ENCODE peak calls at places on chromosomes 2 and 18, in eight cellular contexts. One of them, this sample, is unnamed.

GRCh38 chr2:16537347-16537746 is 128.3 kb downstream of the CYRIA start:
- DNase-seq in endodermal cell: no peak
- DNase-seq in foreskin fibroblast: no peak
- DNase-seq in lower lobe of right lung: no peak
- DNase-seq in prostate gland: no peak
- DNase-seq in Panc1: no peak
- DNase-seq in heart left ventricle: no peak
- DNase-seq in osteoblast: no peak
- DNase-seq in this sample: no peak

GRCh38 chr18:2641638-2642037 is 13.9 kb upstream of the SMCHD1 start:
- DNase-seq in osteoblast: no peak
- DNase-seq in lower lobe of right lung: no peak
- DNase-seq in endodermal cell: no peak
- DNase-seq in prostate gland: no peak
- DNase-seq in heart left ventricle: no peak
- DNase-seq in Panc1: no peak
- DNase-seq in foreskin fibroblast: no peak
- DNase-seq in this sample: no peak

GRCh38 chr18:413263-413662 is 87.2 kb downstream of the COLEC12 start:
- DNase-seq in Panc1: no peak
- DNase-seq in prostate gland: no peak
- DNase-seq in foreskin fibroblast: no peak
- DNase-seq in heart left ventricle: no peak
- DNase-seq in lower lobe of right lung: no peak
- DNase-seq in endodermal cell: no peak
- DNase-seq in osteoblast: no peak
- DNase-seq in this sample: peak

GRCh38 chr18:79495591-79496071 is 99.9 kb downstream of the NFATC1 start:
- DNase-seq in lower lobe of right lung: peak
- DNase-seq in foreskin fibroblast: no peak
- DNase-seq in heart left ventricle: no peak
- DNase-seq in endodermal cell: no peak
- DNase-seq in osteoblast: peak
- DNase-seq in Panc1: no peak
- DNase-seq in prostate gland: no peak
- DNase-seq in this sample: no peak

GRCh38 chr18:45222200-45222599 is 393.1 kb upstream of the SLC14A2 start:
- DNase-seq in endodermal cell: no peak
- DNase-seq in Panc1: no peak
- DNase-seq in lower lobe of right lung: no peak
- DNase-seq in osteoblast: no peak
- DNase-seq in foreskin fibroblast: no peak
- DNase-seq in prostate gland: no peak
- DNase-seq in heart left ventricle: no peak
- DNase-seq in this sample: peak

GRCh38 chr2:151827564-151828142 is 568 bp downstream of the ARL5A start:
- DNase-seq in foreskin fibroblast: no peak
- DNase-seq in lower lobe of right lung: no peak
- DNase-seq in heart left ventricle: peak
- DNase-seq in Panc1: no peak
- DNase-seq in prostate gland: peak
- DNase-seq in endodermal cell: peak
- DNase-seq in osteoblast: peak
- DNase-seq in this sample: peak

GRCh38 chr2:101820519-101820918 is 123.0 kb downstream of the MAP4K4 start:
- DNase-seq in osteoblast: no peak
- DNase-seq in endodermal cell: no peak
- DNase-seq in prostate gland: no peak
- DNase-seq in foreskin fibroblast: peak
- DNase-seq in Panc1: no peak
- DNase-seq in lower lobe of right lung: no peak
- DNase-seq in heart left ventricle: peak
- DNase-seq in this sample: peak

GRCh38 chr18:42706029-42706608 is 409.4 kb downstream of the RIT2 start:
- DNase-seq in endodermal cell: no peak
- DNase-seq in prostate gland: no peak
- DNase-seq in osteoblast: no peak
- DNase-seq in lower lobe of right lung: no peak
- DNase-seq in foreskin fibroblast: no peak
- DNase-seq in heart left ventricle: no peak
- DNase-seq in Panc1: no peak
- DNase-seq in this sample: no peak

GRCh38 chr2:58447586-58447985 is 206.5 kb upstream of the FANCL start:
- DNase-seq in Panc1: no peak
- DNase-seq in lower lobe of right lung: no peak
- DNase-seq in osteoblast: no peak
- DNase-seq in heart left ventricle: no peak
- DNase-seq in prostate gland: no peak
- DNase-seq in endodermal cell: no peak
- DNase-seq in foreskin fibroblast: no peak
- DNase-seq in this sample: no peak

GRCh38 chr2:118168606-118169005 is 80.3 kb downstream of the INSIG2 start:
- DNase-seq in endodermal cell: no peak
- DNase-seq in foreskin fibroblast: no peak
- DNase-seq in prostate gland: no peak
- DNase-seq in Panc1: no peak
- DNase-seq in osteoblast: no peak
- DNase-seq in heart left ventricle: no peak
- DNase-seq in lower lobe of right lung: no peak
- DNase-seq in this sample: peak

GRCh38 chr2:210443527-210443926 is 33.0 kb downstream of the LANCL1 start:
- DNase-seq in prostate gland: no peak
- DNase-seq in lower lobe of right lung: no peak
- DNase-seq in osteoblast: no peak
- DNase-seq in Panc1: no peak
- DNase-seq in endodermal cell: no peak
- DNase-seq in foreskin fibroblast: no peak
- DNase-seq in heart left ventricle: no peak
- DNase-seq in this sample: no peak

GRCh38 chr18:74589021-74589420 is 8.6 kb upstream of the ZNF407 start:
- DNase-seq in endodermal cell: no peak
- DNase-seq in prostate gland: no peak
- DNase-seq in osteoblast: no peak
- DNase-seq in foreskin fibroblast: no peak
- DNase-seq in Panc1: no peak
- DNase-seq in heart left ventricle: no peak
- DNase-seq in lower lobe of right lung: peak
- DNase-seq in this sample: no peak

GRCh38 chr18:67510831-67511230 is 5.7 kb downstream of the DSEL start:
- DNase-seq in foreskin fibroblast: no peak
- DNase-seq in heart left ventricle: no peak
- DNase-seq in osteoblast: no peak
- DNase-seq in lower lobe of right lung: no peak
- DNase-seq in endodermal cell: no peak
- DNase-seq in prostate gland: no peak
- DNase-seq in Panc1: no peak
- DNase-seq in this sample: no peak

GRCh38 chr2:200000444-200001163 is 45.2 kb downstream of the MAIP1 start:
- DNase-seq in osteoblast: no peak
- DNase-seq in foreskin fibroblast: no peak
- DNase-seq in endodermal cell: no peak
- DNase-seq in Panc1: no peak
- DNase-seq in lower lobe of right lung: no peak
- DNase-seq in heart left ventricle: no peak
- DNase-seq in prostate gland: no peak
- DNase-seq in this sample: no peak

GRCh38 chr2:227511239-227511930 is 39.4 kb downstream of the AGFG1 start:
- DNase-seq in endodermal cell: no peak
- DNase-seq in foreskin fibroblast: no peak
- DNase-seq in heart left ventricle: no peak
- DNase-seq in prostate gland: no peak
- DNase-seq in lower lobe of right lung: no peak
- DNase-seq in osteoblast: no peak
- DNase-seq in Panc1: no peak
- DNase-seq in this sample: no peak

GRCh38 chr2:68726608-68727367 is 7.8 kb upstream of the ARHGAP25 start:
- DNase-seq in Panc1: no peak
- DNase-seq in prostate gland: no peak
- DNase-seq in endodermal cell: no peak
- DNase-seq in foreskin fibroblast: no peak
- DNase-seq in osteoblast: no peak
- DNase-seq in heart left ventricle: no peak
- DNase-seq in lower lobe of right lung: no peak
- DNase-seq in this sample: no peak

GRCh38 chr2:111159640-111160039 is 38.9 kb downstream of the BCL2L11 start:
- DNase-seq in foreskin fibroblast: no peak
- DNase-seq in osteoblast: no peak
- DNase-seq in endodermal cell: no peak
- DNase-seq in heart left ventricle: no peak
- DNase-seq in prostate gland: no peak
- DNase-seq in lower lobe of right lung: no peak
- DNase-seq in Panc1: no peak
- DNase-seq in this sample: peak

GRCh38 chr2:219497495-219498279 is 1.0 kb upstream of the GMPPA start:
- DNase-seq in lower lobe of right lung: peak
- DNase-seq in foreskin fibroblast: peak
- DNase-seq in prostate gland: peak
- DNase-seq in Panc1: no peak
- DNase-seq in endodermal cell: peak
- DNase-seq in heart left ventricle: peak
- DNase-seq in osteoblast: peak
- DNase-seq in this sample: peak

GRCh38 chr2:219496781-219497494 is 1.8 kb upstream of the GMPPA start:
- DNase-seq in foreskin fibroblast: no peak
- DNase-seq in Panc1: no peak
- DNase-seq in heart left ventricle: no peak
- DNase-seq in prostate gland: no peak
- DNase-seq in lower lobe of right lung: no peak
- DNase-seq in osteoblast: no peak
- DNase-seq in endodermal cell: peak
- DNase-seq in this sample: no peak

GRCh38 chr2:219499058-219499307 is 292 bp downstream of the GMPPA start:
- DNase-seq in lower lobe of right lung: no peak
- DNase-seq in Panc1: no peak
- DNase-seq in foreskin fibroblast: no peak
- DNase-seq in osteoblast: no peak
- DNase-seq in prostate gland: no peak
- DNase-seq in endodermal cell: no peak
- DNase-seq in heart left ventricle: no peak
- DNase-seq in this sample: no peak

GRCh38 chr2:219499555-219499954 is 864 bp downstream of the GMPPA start:
- DNase-seq in lower lobe of right lung: no peak
- DNase-seq in heart left ventricle: no peak
- DNase-seq in endodermal cell: no peak
- DNase-seq in foreskin fibroblast: no peak
- DNase-seq in prostate gland: no peak
- DNase-seq in Panc1: no peak
- DNase-seq in osteoblast: no peak
- DNase-seq in this sample: no peak

GRCh38 chr2:219498280-219499057 is at the start of gene GMPPA:
- DNase-seq in Panc1: peak
- DNase-seq in osteoblast: peak
- DNase-seq in heart left ventricle: peak
- DNase-seq in lower lobe of right lung: peak
- DNase-seq in endodermal cell: peak
- DNase-seq in prostate gland: peak
- DNase-seq in foreskin fibroblast: peak
- DNase-seq in this sample: peak
- TF ChIP-seq CTCF in Panc1: no peak
- TF ChIP-seq CTCF in osteoblast: no peak
- TF ChIP-seq CTCF in heart left ventricle: no peak
- TF ChIP-seq CTCF in lower lobe of right lung: no peak
- TF ChIP-seq CTCF in endodermal cell: peak
- TF ChIP-seq CTCF in prostate gland: no peak
- TF ChIP-seq CTCF in foreskin fibroblast: no peak
- TF ChIP-seq CTCF in this sample: no peak

GRCh38 chr18:59267511-59268126 is 5.6 kb downstream of the RAX start:
- DNase-seq in prostate gland: no peak
- DNase-seq in heart left ventricle: no peak
- DNase-seq in foreskin fibroblast: no peak
- DNase-seq in osteoblast: peak
- DNase-seq in lower lobe of right lung: no peak
- DNase-seq in endodermal cell: peak
- DNase-seq in Panc1: no peak
- DNase-seq in this sample: no peak
- TF ChIP-seq CTCF in prostate gland: no peak
- TF ChIP-seq CTCF in heart left ventricle: no peak
- TF ChIP-seq CTCF in foreskin fibroblast: no peak
- TF ChIP-seq CTCF in osteoblast: no peak
- TF ChIP-seq CTCF in lower lobe of right lung: no peak
- TF ChIP-seq CTCF in endodermal cell: no peak
- TF ChIP-seq CTCF in Panc1: no peak
- TF ChIP-seq CTCF in this sample: no peak

DNA sequence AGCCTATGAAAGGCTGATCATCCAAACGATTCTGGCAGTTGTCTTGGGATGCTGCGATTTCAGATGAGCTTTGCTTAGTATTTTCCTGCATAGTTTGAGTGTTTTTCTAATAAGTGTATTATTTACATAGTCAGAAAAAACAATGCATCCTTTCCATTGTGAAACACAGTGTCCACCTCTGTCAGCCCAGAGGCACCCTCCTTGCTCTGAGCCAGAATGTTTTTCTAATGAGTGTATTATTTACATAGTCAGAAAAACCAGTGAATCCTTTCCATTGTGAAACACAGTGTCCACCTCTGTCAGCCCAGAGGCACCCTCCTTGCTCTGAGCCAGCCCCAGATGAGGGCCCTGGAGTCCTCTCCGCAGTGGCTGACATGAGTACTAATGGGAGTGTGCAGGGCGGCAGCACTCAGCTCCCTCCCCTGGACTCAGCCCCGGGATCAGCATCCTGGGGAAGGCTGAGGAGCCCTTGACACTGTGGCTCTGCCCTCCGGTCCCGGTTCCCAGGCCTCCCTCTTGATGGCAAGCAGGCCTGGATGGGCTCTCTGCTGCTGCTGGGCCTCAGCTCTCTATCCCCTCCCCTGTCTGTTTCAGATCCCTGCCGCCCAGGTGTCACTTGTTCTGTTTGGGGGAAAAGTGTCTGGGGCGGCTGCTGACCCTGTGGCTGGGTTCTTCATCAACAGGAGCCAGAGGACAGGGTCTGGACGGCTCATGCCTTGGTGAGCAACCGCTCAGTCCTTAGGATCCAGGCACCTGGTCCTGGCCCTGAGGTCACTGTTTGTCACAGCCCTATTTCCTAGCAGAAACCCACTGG is 5.9 kb downstream of the MFSD2B start:
- DNase-seq in lower lobe of right lung: no peak
- DNase-seq in foreskin fibroblast: peak
- DNase-seq in Panc1: peak
- DNase-seq in osteoblast: peak
- DNase-seq in endodermal cell: peak
- DNase-seq in prostate gland: no peak
- DNase-seq in heart left ventricle: no peak
- DNase-seq in this sample: peak
- TF ChIP-seq CTCF in lower lobe of right lung: no peak
- TF ChIP-seq CTCF in foreskin fibroblast: no peak
- TF ChIP-seq CTCF in Panc1: no peak
- TF ChIP-seq CTCF in osteoblast: no peak
- TF ChIP-seq CTCF in endodermal cell: no peak
- TF ChIP-seq CTCF in prostate gland: no peak
- TF ChIP-seq CTCF in heart left ventricle: no peak
- TF ChIP-seq CTCF in this sample: no peak

DNA sequence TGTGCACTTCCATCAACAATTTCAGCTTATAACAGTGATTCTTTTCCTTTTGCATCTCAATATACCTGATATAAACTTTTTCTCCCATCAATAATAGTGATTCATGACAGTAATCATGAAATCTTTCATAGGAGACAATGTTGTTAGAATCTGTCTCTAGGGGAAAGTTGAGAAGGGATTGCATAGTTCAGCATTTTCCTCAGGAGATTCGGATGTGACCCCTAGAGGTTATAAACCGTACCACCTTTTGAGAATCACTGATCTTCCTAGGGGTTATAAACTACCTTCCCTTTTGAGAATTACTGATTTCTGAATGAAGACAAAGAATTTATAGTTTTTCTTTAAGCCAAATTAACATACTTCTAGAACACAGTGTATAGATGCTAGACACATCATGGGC is 53.0 kb upstream of the GALNT3 start:
- DNase-seq in Panc1: no peak
- DNase-seq in prostate gland: no peak
- DNase-seq in osteoblast: no peak
- DNase-seq in lower lobe of right lung: no peak
- DNase-seq in foreskin fibroblast: no peak
- DNase-seq in heart left ventricle: no peak
- DNase-seq in endodermal cell: no peak
- DNase-seq in this sample: no peak
- TF ChIP-seq CTCF in Panc1: no peak
- TF ChIP-seq CTCF in prostate gland: no peak
- TF ChIP-seq CTCF in osteoblast: no peak
- TF ChIP-seq CTCF in lower lobe of right lung: no peak
- TF ChIP-seq CTCF in foreskin fibroblast: no peak
- TF ChIP-seq CTCF in heart left ventricle: no peak
- TF ChIP-seq CTCF in endodermal cell: peak
- TF ChIP-seq CTCF in this sample: no peak